ENCODE peak calls at places on chromosomes 7 and 10, in ten cellular contexts. B is GM23248; X is heart left ventricle; N is brain microvascular endothelial cell; E is CD8-positive, alpha-beta memory T cell; H is gastrocnemius medialis; W is hepatocyte; Y is adrenal gland; J is right lobe of liver; S is left ventricle myocardium inferior. V is an unnamed sample.

GRCh38 chr7:131687296-131687695 is 130.9 kb upstream of the PODXL start:
- DNase-seq in X (no peak), B (no peak), H (no peak), W (no peak), N (no peak), J (no peak), S (no peak), Y (no peak), E (no peak), V (no peak)

GRCh38 chr7:115477193-115477651 is 553.3 kb downstream of the TFEC start:
- DNase-seq in H (no peak), Y (no peak), J (no peak), B (peak), X (no peak), E (no peak), N (no peak), W (peak), S (peak), V (no peak)

GRCh38 chr10:44801383-44802327 is 109.5 kb upstream of the TMEM72 start:
- DNase-seq in S (peak), B (peak), H (peak), N (peak), E (no peak), W (peak), X (peak), Y (peak), J (peak), V (no peak)

GRCh38 chr10:109971640-109972039 is 36.1 kb upstream of the ADD3 start:
- DNase-seq in E (no peak), B (no peak), H (no peak), X (no peak), J (no peak), N (no peak), S (no peak), Y (no peak), W (no peak), V (no peak)

GRCh38 chr10:47258921-47259320 is 41.1 kb upstream of the GDF10 start:
- DNase-seq in B (no peak), Y (no peak), J (no peak), N (no peak), E (no peak), S (no peak), X (no peak), H (no peak), W (no peak), V (no peak)

GRCh38 chr7:141198191-141198958 is 124.5 kb downstream of the TMEM178B start:
- DNase-seq in Y (no peak), E (no peak), S (no peak), B (no peak), H (no peak), J (no peak), X (no peak), N (no peak), W (no peak), V (no peak)

GRCh38 chr10:73408061-73408460 is 5.8 kb downstream of the ANXA7 start:
- DNase-seq in X (no peak), H (no peak), J (no peak), E (no peak), W (no peak), Y (no peak), S (no peak), B (peak), N (no peak), V (no peak)

GRCh38 chr7:133436014-133436428 is 183.1 kb downstream of the EXOC4 start:
- DNase-seq in W (no peak), X (no peak), J (no peak), Y (no peak), S (no peak), B (peak), E (no peak), N (peak), H (no peak), V (no peak)

GRCh38 chr7:91383186-91383585 is 119.0 kb downstream of the FZD1 start:
- DNase-seq in B (peak), X (no peak), J (no peak), H (no peak), S (no peak), E (no peak), Y (no peak), W (no peak), N (peak), V (no peak)

DNA sequence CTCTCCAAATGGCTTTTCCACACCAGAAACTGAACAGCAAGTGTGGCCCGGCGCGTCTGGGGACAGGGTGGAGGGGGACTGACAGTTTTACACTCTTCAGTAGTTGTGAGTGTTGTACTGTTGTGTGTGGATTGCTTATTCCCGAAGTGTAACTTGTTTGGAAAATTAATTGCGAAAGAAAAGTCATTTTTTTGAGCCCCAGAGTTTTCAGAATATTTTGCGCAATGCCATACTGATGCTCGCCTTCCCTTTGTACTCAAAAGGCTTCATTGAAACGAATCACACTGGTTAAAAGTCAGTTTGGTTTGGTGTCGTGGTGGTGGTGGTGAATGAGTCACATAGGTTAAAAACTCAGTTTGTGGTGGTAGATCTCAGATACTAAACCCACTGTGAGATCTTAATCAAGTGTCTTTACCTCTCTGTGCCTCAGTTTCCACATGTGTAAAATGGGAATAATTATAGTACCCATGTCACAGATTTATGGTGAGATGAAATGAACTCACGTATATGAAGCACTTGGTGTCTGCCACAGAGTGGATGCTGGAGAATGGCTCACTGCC is 61.1 kb upstream of the IL6 start:
- DNase-seq in W (no peak), X (no peak), J (no peak), E (no peak), H (no peak), S (no peak), Y (no peak), B (peak), N (no peak), V (no peak)
- H3K4me3 ChIP-seq in W (no peak), X (no peak), J (no peak), E (no peak), H (no peak), S (no peak), Y (no peak), B (no peak), N (no peak), V (no peak)

DNA sequence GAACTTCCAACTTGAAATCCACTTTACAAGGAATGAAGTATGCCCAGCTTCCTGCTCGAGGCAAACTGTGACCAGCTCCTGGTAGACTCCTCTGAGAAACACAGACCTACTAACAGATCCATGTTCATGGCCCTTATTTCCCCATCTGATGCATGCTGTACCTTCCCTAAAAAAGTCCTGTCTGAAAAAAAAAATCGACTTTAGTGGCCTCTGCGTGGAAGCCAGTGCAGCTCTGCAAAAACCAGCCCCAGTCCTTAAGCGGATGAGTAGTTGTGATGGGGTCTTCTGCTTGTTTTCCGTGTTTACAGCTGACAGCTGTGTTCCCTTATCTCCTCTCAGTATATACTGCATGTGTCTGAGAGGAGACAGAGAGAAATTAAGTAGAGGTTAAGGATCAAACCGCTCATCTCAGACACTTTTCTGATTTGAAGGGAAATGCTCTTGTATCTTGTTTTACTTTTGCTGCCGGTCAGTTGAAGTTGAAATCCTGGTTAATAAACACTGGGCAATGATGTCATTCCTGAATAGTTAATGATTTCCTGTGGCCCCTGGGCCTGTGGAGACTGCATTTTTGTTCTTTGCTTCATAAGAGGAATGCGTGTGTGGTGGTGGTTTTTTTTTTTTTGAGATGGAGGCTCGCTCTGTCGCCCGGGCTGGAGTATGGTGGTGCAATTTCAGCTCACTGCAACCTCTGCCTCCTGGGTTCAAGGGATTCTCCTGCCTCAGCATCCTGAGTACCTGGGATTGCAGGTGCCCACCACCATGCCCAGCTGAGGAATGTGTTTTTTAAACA is 67.6 kb downstream of the DOCK1 start:
- DNase-seq in S (no peak), W (peak), E (no peak), X (no peak), B (peak), H (no peak), Y (no peak), J (no peak), N (peak), V (no peak)
- H3K27ac ChIP-seq in S (peak), W (peak), E (no peak), X (no peak), B (peak), H (no peak), Y (no peak), J (peak), N (peak), V (no peak)

GRCh38 chr10:111598433-111599059 is 521.7 kb downstream of the ADRA2A start:
- DNase-seq in Y (peak), E (peak), X (peak), H (no peak), B (peak), J (peak), N (peak), W (peak), S (no peak), V (peak)
- H3K4me3 ChIP-seq in Y (no peak), E (no peak), X (no peak), H (no peak), B (no peak), J (no peak), N (no peak), W (no peak), S (no peak), V (no peak)

GRCh38 chr10:97062058-97062457 is 123.7 kb downstream of the SLIT1 start:
- DNase-seq in E (no peak), Y (no peak), N (no peak), J (no peak), B (no peak), X (no peak), H (no peak), S (no peak), W (no peak), V (no peak)
- H3K27ac ChIP-seq in E (no peak), Y (no peak), N (no peak), J (no peak), B (no peak), X (no peak), H (no peak), S (no peak), W (no peak), V (no peak)

GRCh38 chr7:39414669-39415035 is 151.6 kb upstream of the YAE1 start:
- DNase-seq in H (no peak), S (no peak), Y (no peak), N (no peak), W (no peak), E (no peak), X (no peak), B (no peak), J (no peak), V (no peak)
- H3K4me3 ChIP-seq in H (peak), S (peak), Y (peak), N (peak), W (peak), E (peak), X (peak), B (peak), J (peak), V (peak)

GRCh38 chr7:46671108-46671769 is 750.2 kb upstream of the IGFBP3 start:
- DNase-seq in X (no peak), Y (no peak), N (no peak), J (no peak), S (no peak), E (no peak), H (no peak), W (no peak), B (no peak), V (no peak)
- H3K27ac ChIP-seq in X (no peak), Y (no peak), N (no peak), J (no peak), S (no peak), E (no peak), H (no peak), W (no peak), B (no peak), V (no peak)

GRCh38 chr7:134991469-134992339 is 5.4 kb downstream of the AGBL3 start:
- DNase-seq in X (no peak), H (no peak), E (no peak), S (no peak), B (no peak), J (no peak), W (peak), N (no peak), Y (no peak), V (no peak)
- H3K4me3 ChIP-seq in X (no peak), H (no peak), E (no peak), S (no peak), B (no peak), J (no peak), W (no peak), N (no peak), Y (no peak), V (no peak)

DNA sequence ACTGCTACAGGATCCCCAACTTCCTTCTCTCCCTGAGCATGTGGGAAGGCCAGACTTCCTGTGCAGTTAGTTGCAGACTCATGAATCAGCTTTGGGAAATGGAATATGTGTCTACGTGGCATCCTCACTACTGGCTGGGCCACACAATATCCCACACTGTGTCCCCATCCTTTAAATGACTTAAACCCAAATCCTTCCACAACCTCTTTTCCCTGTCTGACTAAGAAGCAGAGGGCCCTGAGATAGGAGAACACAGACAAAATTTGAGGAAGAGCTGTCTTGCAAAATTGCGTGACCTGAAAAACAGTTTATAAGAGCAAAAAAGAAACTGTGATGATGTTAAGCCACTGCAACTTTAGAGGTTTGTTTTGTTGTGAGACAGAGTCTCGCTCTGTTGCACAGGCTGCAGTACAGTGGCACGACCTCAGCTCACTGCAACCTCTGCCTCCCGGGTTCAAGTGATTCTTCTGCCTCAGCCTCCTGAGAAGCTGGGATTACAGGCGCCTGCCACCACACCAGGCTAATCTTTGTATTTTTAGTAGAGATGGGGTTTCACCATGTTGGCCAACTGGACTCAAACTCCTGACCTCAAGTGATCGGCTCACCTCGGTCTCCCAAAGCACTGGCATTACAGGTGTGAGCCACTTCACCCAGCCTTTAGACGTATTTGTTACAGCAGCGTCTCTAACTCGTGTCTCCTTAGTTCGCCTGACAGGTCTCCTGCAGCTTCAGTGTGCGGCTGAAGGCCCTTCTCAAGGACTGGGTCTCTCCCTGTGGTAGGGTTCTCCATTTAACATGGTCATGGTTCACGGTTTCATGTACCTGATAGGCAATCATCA is 46.9 kb upstream of the SFMBT2 start:
- DNase-seq in S (no peak), B (peak), N (no peak), X (no peak), E (no peak), W (no peak), Y (no peak), H (no peak), J (no peak), V (no peak)
- H3K27ac ChIP-seq in S (no peak), B (no peak), N (no peak), X (no peak), E (no peak), W (no peak), Y (peak), H (no peak), J (no peak), V (no peak)